ENCODE peak calls at places on chromosome 2, in four cellular contexts. E is SJCRH30, S is sigmoid colon, R is endothelial cell of umbilical vein. B is an unnamed sample.

GRCh38 chr2:138829326-138829725 is 49.1 kb upstream of the NXPH2 start:
- DNase-seq in R (peak), S (no peak), E (peak), B (peak)

GRCh38 chr2:120239488-120240287 is 13.0 kb upstream of the RALB start:
- DNase-seq in R (peak), S (no peak), E (no peak), B (no peak)

GRCh38 chr2:2324565-2325101 is 6.4 kb downstream of the MYT1L start:
- DNase-seq in S (no peak), R (no peak), E (no peak), B (peak)

GRCh38 chr2:206955253-206955652 is 15.9 kb downstream of the CPO start:
- DNase-seq in R (no peak), E (no peak), S (no peak), B (no peak)

GRCh38 chr2:70381235-70381634 is 79.4 kb upstream of the FAM136A start:
- DNase-seq in R (no peak), E (no peak), S (no peak), B (no peak)

GRCh38 chr2:89763254-89763580 is 1071.7 kb downstream of the RPIA start:
- DNase-seq in S (peak), R (no peak), E (peak), B (peak)

GRCh38 chr2:232385660-232386489 is 7.3 kb downstream of the ALPP start:
- DNase-seq in R (peak), E (peak), S (no peak), B (no peak)

GRCh38 chr2:106139575-106139935 is 54.5 kb downstream of the UXS1 start:
- DNase-seq in E (no peak), S (no peak), R (no peak), B (no peak)

GRCh38 chr2:65277791-65278449 is 50.3 kb downstream of the ACTR2 start:
- DNase-seq in E (no peak), S (no peak), R (no peak), B (no peak)

GRCh38 chr2:46849080-46849715 is 66.4 kb downstream of the MCFD2 start:
- DNase-seq in S (peak), R (peak), E (no peak), B (no peak)

GRCh38 chr2:162824319-162824718 is 14.2 kb downstream of the KCNH7 start:
- DNase-seq in R (no peak), E (no peak), S (no peak), B (no peak)

GRCh38 chr2:55837073-55837472 is 86.5 kb downstream of the EFEMP1 start:
- DNase-seq in E (no peak), S (no peak), R (no peak), B (no peak)

GRCh38 chr2:54114936-54115283 is 505 bp upstream of the ACYP2 start:
- DNase-seq in R (no peak), E (peak), S (no peak), B (no peak)

GRCh38 chr2:144014108-144014507 is 505.8 kb downstream of the ZEB2 start:
- DNase-seq in R (no peak), E (no peak), S (no peak), B (no peak)

GRCh38 chr2:218859556-218859993 is at the start of gene WNT6:
- DNase-seq in E (peak), S (peak), R (no peak), B (peak)

GRCh38 chr2:188813846-188814245 is 160.3 kb upstream of the COL3A1 start:
- DNase-seq in S (peak), E (no peak), R (no peak), B (no peak)

GRCh38 chr2:109419960-109420370 is 193.8 kb downstream of the SEPTIN10 start:
- DNase-seq in S (no peak), E (no peak), R (peak), B (no peak)

GRCh38 chr2:26297061-26297460 is 48.9 kb upstream of the SELENOI start:
- DNase-seq in E (no peak), S (no peak), R (no peak), B (no peak)

GRCh38 chr2:26299488-26300092 is 46.4 kb upstream of the SELENOI start:
- DNase-seq in S (no peak), R (peak), E (peak), B (no peak)

GRCh38 chr2:26298638-26299393 is 47.1 kb upstream of the SELENOI start:
- DNase-seq in R (peak), S (peak), E (peak), B (no peak)

GRCh38 chr2:26300234-26300641 is 45.7 kb upstream of the SELENOI start:
- DNase-seq in E (no peak), S (no peak), R (peak), B (no peak)

GRCh38 chr2:26298286-26298637 is 47.7 kb upstream of the SELENOI start:
- DNase-seq in S (no peak), E (no peak), R (peak), B (no peak)
- H3K4me3 ChIP-seq in S (peak), E (peak), R (no peak), B (no peak)

GRCh38 chr2:80496770-80497169 is 192.2 kb upstream of the LRRTM1 start:
- DNase-seq in S (no peak), R (no peak), E (no peak), B (no peak)

GRCh38 chr2:80489718-80490117 is 185.2 kb upstream of the LRRTM1 start:
- DNase-seq in S (no peak), R (peak), E (no peak), B (no peak)

DNA sequence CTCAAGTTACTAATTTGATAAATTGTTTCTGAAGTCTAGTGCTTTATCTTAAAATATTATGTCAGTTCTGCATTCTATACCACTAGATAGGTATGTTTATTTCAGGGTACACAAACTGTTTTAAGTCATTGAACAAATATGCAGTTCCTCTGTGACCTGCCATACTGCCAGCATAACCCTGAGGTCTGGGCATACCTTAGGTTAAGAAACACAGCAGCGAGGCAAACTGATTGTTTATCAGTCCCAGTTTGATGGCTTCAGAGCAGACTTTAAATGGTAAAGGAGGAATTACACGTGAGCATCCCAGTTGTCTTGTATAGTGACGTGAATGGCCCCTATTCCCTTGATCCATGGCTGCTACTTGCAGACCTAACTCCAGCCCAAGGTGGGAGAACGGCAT is 186.4 kb upstream of the LRRTM1 start:
- DNase-seq in E (no peak), S (no peak), R (no peak), B (no peak)
- H3K4me3 ChIP-seq in E (no peak), S (no peak), R (no peak), B (no peak)

GRCh38 chr2:96520231-96520630 is 15.1 kb upstream of the NEURL3 start:
- DNase-seq in R (no peak), E (no peak), S (no peak), B (no peak)

GRCh38 chr2:96523659-96524481 is 12.7 kb upstream of the ARID5A start:
- DNase-seq in R (no peak), S (peak), E (no peak), B (no peak)

GRCh38 chr2:96520697-96521096 is 15.5 kb upstream of the NEURL3 start:
- DNase-seq in E (no peak), R (no peak), S (no peak), B (no peak)

GRCh38 chr2:96522304-96523203 is 14.0 kb upstream of the ARID5A start:
- DNase-seq in R (no peak), S (peak), E (no peak), B (no peak)

GRCh38 chr2:96521219-96521618 is 15.3 kb upstream of the ARID5A start:
- DNase-seq in S (no peak), R (no peak), E (no peak), B (no peak)
- H3K4me3 ChIP-seq in S (no peak), R (no peak), E (no peak), B (no peak)

GRCh38 chr2:170822885-170823799 is 6.5 kb downstream of the GAD1 start:
- DNase-seq in R (no peak), S (no peak), E (no peak), B (no peak)

GRCh38 chr2:170822292-170822884 is 5.7 kb downstream of the GAD1 start:
- DNase-seq in S (no peak), E (no peak), R (no peak), B (no peak)

GRCh38 chr2:170820647-170821630 is 4.3 kb downstream of the GAD1 start:
- DNase-seq in E (no peak), R (no peak), S (no peak), B (no peak)

GRCh38 chr2:170819941-170820646 is 3.4 kb downstream of the GAD1 start:
- DNase-seq in E (no peak), R (no peak), S (no peak), B (no peak)

GRCh38 chr2:170821631-170822291 is 5.1 kb downstream of the GAD1 start:
- DNase-seq in S (no peak), E (no peak), R (no peak), B (no peak)
- H3K4me3 ChIP-seq in S (peak), E (no peak), R (no peak), B (no peak)

GRCh38 chr2:60356346-60356745 is 197.1 kb downstream of the BCL11A start:
- DNase-seq in R (no peak), E (no peak), S (no peak), B (no peak)
- H3K4me3 ChIP-seq in R (no peak), E (no peak), S (no peak), B (no peak)

DNA sequence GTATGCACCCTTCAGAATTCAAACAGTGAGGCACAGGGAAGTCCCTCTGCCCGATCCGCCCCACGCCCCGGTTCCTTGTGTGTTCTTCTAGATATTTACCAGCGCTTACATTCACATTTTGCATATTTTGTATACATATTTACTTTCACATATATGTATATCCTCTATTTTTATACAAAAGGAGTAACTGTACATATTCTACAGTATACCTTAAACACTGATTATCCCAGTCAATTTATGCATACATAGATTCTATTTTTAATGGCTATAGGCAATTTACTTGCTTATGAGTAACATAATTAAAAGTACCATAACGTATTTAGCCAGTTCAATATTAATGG is 309 bp upstream of the DUSP11 start:
- DNase-seq in E (no peak), S (no peak), R (no peak), B (no peak)
- H3K4me3 ChIP-seq in E (peak), S (peak), R (no peak), B (peak)

GRCh38 chr2:88216641-88217040 is 46.5 kb downstream of the THNSL2 start:
- DNase-seq in S (no peak), R (no peak), E (no peak), B (no peak)

GRCh38 chr2:88218971-88219370 is 48.8 kb downstream of the THNSL2 start:
- DNase-seq in S (no peak), E (no peak), R (no peak), B (no peak)

GRCh38 chr2:88220733-88221132 is 50.6 kb downstream of the THNSL2 start:
- DNase-seq in E (peak), R (no peak), S (no peak), B (no peak)

GRCh38 chr2:88227446-88227845 is 57.3 kb downstream of the THNSL2 start:
- DNase-seq in S (no peak), E (no peak), R (no peak), B (no peak)

DNA sequence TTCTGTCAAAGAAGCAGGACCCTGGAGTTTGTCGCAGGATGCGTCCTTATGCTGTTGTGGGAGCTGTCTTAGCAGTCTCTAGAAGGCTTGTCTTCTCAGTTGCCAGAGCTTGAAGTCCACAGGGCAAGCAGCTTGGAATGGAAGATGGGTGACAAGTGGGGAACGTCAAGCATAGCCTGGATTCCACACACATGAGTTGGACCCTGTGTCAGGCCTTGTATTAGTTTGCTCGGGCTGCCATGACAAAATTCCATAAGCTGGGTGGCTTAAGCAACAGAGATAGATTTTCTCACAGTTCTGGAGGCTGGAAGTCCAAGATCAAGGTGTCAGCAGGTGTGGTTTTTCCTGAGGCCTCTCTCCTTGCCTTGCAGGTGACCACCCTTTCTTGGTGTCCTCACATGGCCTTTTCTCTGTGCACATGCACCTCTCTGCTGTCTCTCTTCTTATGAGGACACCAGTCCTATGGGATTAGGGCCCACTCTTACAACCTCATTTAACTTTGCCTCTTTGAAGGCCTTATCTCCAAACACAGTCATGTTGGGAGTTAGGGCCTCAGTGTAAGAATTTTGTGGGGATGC is 51.3 kb downstream of the THNSL2 start:
- DNase-seq in R (no peak), E (no peak), S (no peak), B (no peak)
- H3K4me3 ChIP-seq in R (no peak), E (no peak), S (no peak), B (no peak)

B was measured in BE2C.